ENCODE peak calls at places on chromosomes 11 and 22, in ten cellular contexts. O is tibial nerve, I is HCT116, K is body of pancreas, J is right lobe of liver, F is heart left ventricle, Q is ovary, B is transverse colon, Y is lower leg skin, C is spleen. E is an unnamed sample.

GRCh38 chr22:48343461-48343860 is 1484.2 kb downstream of the BRD1 start:
- DNase-seq in O (no peak), I (no peak), K (no peak), J (no peak), F (no peak), Q (no peak), B (no peak), Y (no peak), C (no peak), E (no peak)

GRCh38 chr22:45731798-45732495 is 60.3 kb downstream of the ATXN10 start:
- DNase-seq in O (no peak), I (no peak), K (no peak), J (no peak), F (no peak), Q (no peak), B (no peak), Y (no peak), C (no peak), E (no peak)

GRCh38 chr22:17968126-17968525 is 56.2 kb downstream of the MICAL3 start:
- DNase-seq in O (no peak), I (no peak), K (no peak), J (no peak), F (no peak), Q (no peak), B (no peak), Y (no peak), C (peak; percentile 58), E (no peak)

GRCh38 chr22:28105988-28106387 is 186.9 kb upstream of the PITPNB start:
- DNase-seq in O (no peak), I (no peak), K (no peak), J (no peak), F (no peak), Q (no peak), B (no peak), Y (no peak), C (no peak), E (no peak)

GRCh38 chr11:19225599-19225998 is 15.1 kb downstream of the E2F8 start:
- DNase-seq in O (no peak), I (no peak), K (no peak), J (no peak), F (no peak), Q (no peak), B (peak; percentile 45), Y (no peak), C (no peak), E (no peak)

GRCh38 chr11:106088896-106089295 is 11.4 kb downstream of the AASDHPPT start:
- DNase-seq in O (no peak), I (no peak), K (no peak), J (no peak), F (no peak), Q (no peak), B (no peak), Y (no peak), C (no peak), E (no peak)

GRCh38 chr11:70537576-70538571 is 139.5 kb downstream of the CTTN start:
- DNase-seq in O (no peak), I (no peak), K (no peak), J (peak; percentile 12), F (no peak), Q (peak; percentile 18), B (no peak), Y (no peak), C (peak; percentile 63), E (no peak)

GRCh38 chr11:131907371-131907770 is 537.0 kb downstream of the NTM start:
- DNase-seq in O (no peak), I (no peak), K (no peak), J (no peak), F (no peak), Q (no peak), B (no peak), Y (no peak), C (no peak), E (no peak)

GRCh38 chr11:74283580-74284180 is 27.8 kb downstream of the P4HA3 start:
- DNase-seq in O (no peak), I (no peak), K (no peak), J (no peak), F (no peak), Q (no peak), B (no peak), Y (no peak), C (no peak), E (no peak)

GRCh38 chr11:62373464-62374110 is 36.3 kb downstream of the ASRGL1 start:
- DNase-seq in O (no peak), I (no peak), K (no peak), J (no peak), F (no peak), Q (no peak), B (no peak), Y (no peak), C (no peak), E (no peak)

GRCh38 chr22:29689872-29690213 is 30.0 kb upstream of the CABP7 start:
- DNase-seq in O (peak; percentile 50), I (no peak), K (peak; percentile 63), J (peak; percentile 61), F (peak; percentile 59), Q (peak; percentile 64), B (peak; percentile 58), Y (no peak), C (peak; percentile 86), E (no peak)

GRCh38 chr11:46389450-46390330 is 1.9 kb downstream of the CHRM4 start:
- DNase-seq in O (peak; percentile 46), I (peak; percentile 54), K (peak; percentile 74), J (peak; percentile 81), F (peak; percentile 74), Q (peak; percentile 80), B (peak; percentile 68), Y (peak; percentile 38), C (peak; percentile 90), E (peak; percentile 99)

DNA sequence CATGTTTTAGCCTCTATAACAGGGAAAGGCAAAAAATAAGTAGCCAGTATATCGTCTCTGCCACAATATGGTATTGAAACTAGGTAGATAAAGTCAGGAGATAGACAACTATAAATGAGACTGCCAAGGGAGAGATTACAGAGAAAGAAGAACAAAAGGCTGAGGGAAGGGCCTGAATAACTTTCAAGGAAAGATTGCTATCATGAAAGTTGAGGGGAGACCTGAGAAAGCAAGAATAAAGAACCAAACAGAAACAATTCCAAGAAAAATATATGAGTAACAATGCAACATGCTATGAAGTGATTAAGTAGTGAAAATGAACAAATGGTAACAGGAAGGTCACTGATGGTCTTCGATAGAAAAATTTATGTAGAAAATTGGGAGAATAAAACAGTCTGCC is 690.1 kb downstream of the METTL15 start:
- DNase-seq in O (no peak), I (no peak), K (no peak), J (no peak), F (no peak), Q (no peak), B (no peak), Y (no peak), C (no peak), E (no peak)
- TF ChIP-seq POLR2A in O (no peak), I (no peak), K (no peak), J (no peak), F (no peak), Q (no peak), B (no peak), Y (no peak), C (no peak), E (no peak)

GRCh38 chr11:66281776-66282467 is 3.9 kb downstream of the CNIH2 start:
- DNase-seq in O (no peak), I (no peak), K (no peak), J (no peak), F (no peak), Q (no peak), B (no peak), Y (no peak), C (peak; percentile 76), E (no peak)

GRCh38 chr11:66278396-66279091 is 569 bp downstream of the CNIH2 start:
- DNase-seq in O (no peak), I (no peak), K (no peak), J (no peak), F (no peak), Q (peak; percentile 49), B (no peak), Y (no peak), C (peak; percentile 77), E (no peak)

GRCh38 chr11:66279092-66279797 is 1.3 kb downstream of the CNIH2 start:
- DNase-seq in O (no peak), I (no peak), K (no peak), J (no peak), F (no peak), Q (no peak), B (no peak), Y (no peak), C (peak; percentile 58), E (no peak)

GRCh38 chr11:66281001-66281400 is 3.0 kb downstream of the CNIH2 start:
- DNase-seq in O (no peak), I (no peak), K (no peak), J (no peak), F (no peak), Q (no peak), B (no peak), Y (no peak), C (no peak), E (no peak)

GRCh38 chr11:66280428-66280827 is 2.5 kb downstream of the CNIH2 start:
- DNase-seq in O (no peak), I (no peak), K (no peak), J (no peak), F (no peak), Q (peak; percentile 54), B (no peak), Y (no peak), C (peak; percentile 77), E (no peak)
- TF ChIP-seq POLR2A in O (no peak), I (no peak), K (no peak), J (no peak), F (no peak), Q (no peak), B (no peak), Y (no peak), C (no peak), E (no peak)

GRCh38 chr11:28836285-28837081 is 728.3 kb downstream of the METTL15 start:
- DNase-seq in O (no peak), I (no peak), K (no peak), J (no peak), F (no peak), Q (no peak), B (no peak), Y (no peak), C (no peak), E (peak; percentile 34)
- TF ChIP-seq POLR2A in O (no peak), I (no peak), K (no peak), J (no peak), F (no peak), Q (no peak), B (no peak), Y (no peak), C (no peak), E (peak; percentile 17)

DNA sequence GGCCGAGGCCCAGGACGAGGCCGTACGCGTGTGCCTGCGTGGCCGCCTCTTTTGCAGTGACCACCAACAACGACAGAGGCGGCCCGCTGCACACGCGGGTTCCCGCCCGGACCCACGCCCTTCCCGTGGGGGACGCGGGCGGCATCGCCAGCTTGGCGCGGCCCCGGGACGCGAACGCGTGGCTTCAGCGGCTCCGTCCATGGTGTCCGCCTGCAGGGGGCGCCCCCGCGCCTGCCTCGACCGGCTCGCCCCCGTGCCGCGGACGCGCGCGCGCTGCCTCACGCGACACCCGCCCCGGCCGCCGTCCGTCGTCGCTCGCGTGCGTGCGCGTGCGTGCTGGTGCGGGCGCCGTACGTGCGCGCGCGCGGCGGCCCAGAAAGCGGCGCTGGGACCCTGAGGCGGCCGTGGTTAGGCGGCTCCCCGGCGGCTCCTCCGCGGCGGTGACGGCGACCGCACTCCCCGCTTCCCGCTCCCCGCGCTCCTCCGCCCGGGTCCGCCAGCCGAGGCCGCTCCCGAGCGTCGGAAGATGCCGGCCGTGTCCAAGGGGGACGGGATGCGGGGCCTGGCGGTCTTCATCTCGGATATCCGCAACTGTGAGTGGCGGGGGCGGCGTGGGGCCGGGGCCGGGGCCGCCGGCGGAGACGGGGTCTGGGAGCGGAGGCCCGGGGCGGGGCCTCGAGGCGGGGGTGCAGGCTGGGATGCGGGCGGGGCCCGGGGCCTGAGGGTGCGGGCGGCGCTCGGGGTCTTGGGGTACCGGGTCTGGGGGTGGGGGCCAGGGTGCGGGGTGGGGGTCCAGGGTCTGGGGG is at the start of gene AP2A2:
- DNase-seq in O (peak; percentile 78), I (peak; percentile 62), K (peak; percentile 92), J (peak; percentile 92), F (peak; percentile 92), Q (peak; percentile 95), B (peak; percentile 93), Y (peak; percentile 74), C (peak; percentile 97), E (peak; percentile 94)
- TF ChIP-seq POLR2A in O (peak; percentile 82), I (no peak), K (peak; percentile 54), J (peak; percentile 92), F (no peak), Q (peak; percentile 69), B (peak; percentile 52), Y (no peak), C (no peak), E (peak; percentile 93)